ENCODE peak calls at places on chromosomes 7 and 10, in four cellular contexts. Z, X, Y and W are unnamed samples.

GRCh38 chr7:140559410-140559809 is 80.1 kb upstream of the MKRN1 start:
- DNase-seq in Z (no peak), X (no peak), Y (no peak), W (no peak)

GRCh38 chr10:91758303-91759146 is 39.7 kb upstream of the TNKS2 start:
- DNase-seq in Z (no peak), X (no peak), Y (no peak), W (no peak)

GRCh38 chr7:96738705-96739104 is 29.1 kb upstream of the SEM1 start:
- DNase-seq in Z (no peak), X (no peak), Y (no peak), W (no peak)

GRCh38 chr7:30970594-30971094 is 6.9 kb downstream of the GHRHR start:
- DNase-seq in Z (no peak), X (no peak), Y (no peak), W (no peak)

GRCh38 chr7:69208848-69209247 is 389.4 kb upstream of the AUTS2 start:
- DNase-seq in Z (no peak), X (no peak), Y (no peak), W (no peak)

GRCh38 chr7:155349601-155350331 is 52.1 kb downstream of the INSIG1 start:
- DNase-seq in Z (no peak), X (no peak), Y (no peak), W (no peak)

GRCh38 chr7:106844286-106844997 is 20.6 kb upstream of the PIK3CG start:
- DNase-seq in Z (no peak), X (no peak), Y (no peak), W (no peak)

GRCh38 chr7:30163231-30163894 is 28.6 kb downstream of the MTURN start:
- DNase-seq in Z (no peak), X (no peak), Y (no peak), W (no peak)

GRCh38 chr10:60155945-60156683 is 233.6 kb downstream of the ANK3 start:
- DNase-seq in Z (no peak), X (no peak), Y (no peak), W (no peak)

GRCh38 chr10:12511651-12512050 is 162.3 kb downstream of the CAMK1D start:
- DNase-seq in Z (no peak), X (no peak), Y (no peak), W (no peak)

GRCh38 chr10:48445932-48446331 is 139.5 kb downstream of the MAPK8 start:
- DNase-seq in Z (no peak), X (no peak), Y (no peak), W (no peak)

GRCh38 chr7:79272066-79272669 is 181.3 kb downstream of the MAGI2 start:
- DNase-seq in Z (no peak), X (no peak), Y (no peak), W (no peak)

GRCh38 chr7:99030145-99030856 is 113.6 kb downstream of the SMURF1 start:
- DNase-seq in Z (no peak), X (no peak), Y (no peak), W (no peak)

GRCh38 chr7:93894966-93895650 is 4.6 kb upstream of the TFPI2 start:
- DNase-seq in Z (no peak), X (no peak), Y (no peak), W (no peak)

GRCh38 chr10:36362257-36362656 is 720.2 kb upstream of the FZD8 start:
- DNase-seq in Z (no peak), X (no peak), Y (no peak), W (no peak)

GRCh38 chr10:62250594-62251198 is 17.9 kb downstream of the RTKN2 start:
- DNase-seq in Z (no peak), X (no peak), Y (no peak), W (peak)

GRCh38 chr10:6593140-6593740 is 13.2 kb upstream of the PRKCQ start:
- DNase-seq in Z (no peak), X (no peak), Y (peak), W (no peak)

GRCh38 chr7:152615052-152615741 is 60.7 kb downstream of the XRCC2 start:
- DNase-seq in Z (no peak), X (no peak), Y (no peak), W (peak)

GRCh38 chr7:131231381-131232220 is 96.1 kb upstream of the MKLN1 start:
- DNase-seq in Z (no peak), X (no peak), Y (peak), W (no peak)

GRCh38 chr10:24793648-24794379 is 70.1 kb upstream of the ARHGAP21 start:
- DNase-seq in Z (no peak), X (no peak), Y (no peak), W (no peak)

GRCh38 chr10:61974611-61975010 is 73.1 kb downstream of the ARID5B start:
- DNase-seq in Z (no peak), X (no peak), Y (no peak), W (no peak)

GRCh38 chr10:132828681-132829080 is 42.7 kb upstream of the NKX6-2 start:
- DNase-seq in Z (no peak), X (no peak), Y (no peak), W (no peak)

GRCh38 chr10:110487411-110488123 is 10.1 kb upstream of the DUSP5 start:
- DNase-seq in Z (no peak), X (no peak), Y (no peak), W (no peak)